ENCODE peak calls at places on chromosomes 4 and X, in seven cellular contexts. T is psoas muscle, O is astrocyte of the spinal cord, X is uterus, H is SK-N-SH, M is A549, F is ovary. D is an unnamed sample.

GRCh38 chrX:83916525-83916924 is 55.6 kb downstream of the CYLC1 start:
- DNase-seq in X (no peak), F (no peak), T (no peak), M (no peak), O (no peak), H (peak; percentile 22), D (peak; percentile 23)

GRCh38 chrX:112163916-112164315 is 81.3 kb upstream of the TRPC5 start:
- DNase-seq in H (no peak), M (no peak), O (peak; percentile 7), T (no peak), F (no peak), X (no peak), D (no peak)

GRCh38 chr4:2416564-2417195 is 1.8 kb downstream of the ZFYVE28 start:
- DNase-seq in M (no peak), T (no peak), O (peak; percentile 20), X (no peak), H (peak; percentile 63), F (no peak), D (no peak)

GRCh38 chr4:129747756-129748155 is 651.8 kb downstream of the C4orf33 start:
- DNase-seq in M (no peak), H (no peak), O (no peak), X (no peak), F (no peak), T (no peak), D (no peak)

GRCh38 chr4:4781936-4782754 is 77.3 kb upstream of the MSX1 start:
- DNase-seq in X (no peak), M (no peak), T (no peak), H (peak; percentile 41), O (peak; percentile 24), F (peak; percentile 50), D (peak; percentile 75)

GRCh38 chr4:73589261-73589847 is 30.9 kb downstream of the RASSF6 start:
- DNase-seq in F (no peak), T (no peak), X (no peak), H (no peak), M (no peak), O (peak; percentile 76), D (peak; percentile 92)

GRCh38 chrX:11304829-11305228 is 11.6 kb downstream of the AMELX start:
- DNase-seq in M (no peak), O (no peak), H (no peak), X (no peak), F (no peak), T (no peak), D (no peak)

GRCh38 chrX:22247169-22247568 is 25.5 kb upstream of the CBLL2 start:
- DNase-seq in O (peak; percentile 24), T (no peak), X (no peak), H (no peak), M (no peak), F (no peak), D (no peak)

GRCh38 chr4:150237110-150237852 is 159.0 kb downstream of the DCLK2 start:
- DNase-seq in O (peak; percentile 95), H (no peak), F (no peak), M (peak; percentile 46), X (no peak), T (no peak), D (peak; percentile 96)

GRCh38 chrX:12610079-12610478 is 181.1 kb upstream of the PRPS2 start:
- DNase-seq in F (no peak), X (no peak), T (no peak), O (peak; percentile 10), H (no peak), M (no peak), D (peak; percentile 34)

GRCh38 chr4:53854991-53855885 is 209.2 kb downstream of the CHIC2 start:
- DNase-seq in M (no peak), T (no peak), X (no peak), O (peak; percentile 40), H (no peak), F (no peak), D (peak; percentile 87)

GRCh38 chrX:140766024-140766611 is 56.6 kb downstream of the LINC00632 start:
- DNase-seq in F (peak; percentile 36), O (peak; percentile 74), M (no peak), T (peak; percentile 51), H (peak; percentile 61), X (peak; percentile 34), D (peak; percentile 80)

GRCh38 chr4:126647756-126648396 is 984.9 kb upstream of the INTU start:
- DNase-seq in T (no peak), H (no peak), O (peak; percentile 65), M (no peak), F (no peak), X (no peak), D (peak; percentile 9)

GRCh38 chr4:72067051-72067450 is 35.3 kb downstream of the NPFFR2 start:
- DNase-seq in H (no peak), M (no peak), X (no peak), F (no peak), T (peak; percentile 28), O (no peak), D (no peak)

GRCh38 chr4:1852904-1853623 is 2.9 kb downstream of the LETM1 start:
- DNase-seq in T (no peak), F (no peak), H (no peak), M (no peak), X (no peak), O (no peak), D (no peak)

GRCh38 chr4:78945638-78946179 is 6.5 kb upstream of the PAQR3 start:
- DNase-seq in O (no peak), M (no peak), H (no peak), T (no peak), X (no peak), F (no peak), D (no peak)

GRCh38 chr4:1198070-1198844 is 25.9 kb upstream of the SPON2 start:
- DNase-seq in H (peak; percentile 17), O (no peak), T (no peak), F (no peak), M (no peak), X (peak; percentile 77), D (peak; percentile 90)

GRCh38 chr4:148776944-148777343 is 334.7 kb upstream of the NR3C2 start:
- DNase-seq in T (no peak), H (no peak), M (no peak), X (no peak), O (peak; percentile 64), F (no peak), D (no peak)

DNA sequence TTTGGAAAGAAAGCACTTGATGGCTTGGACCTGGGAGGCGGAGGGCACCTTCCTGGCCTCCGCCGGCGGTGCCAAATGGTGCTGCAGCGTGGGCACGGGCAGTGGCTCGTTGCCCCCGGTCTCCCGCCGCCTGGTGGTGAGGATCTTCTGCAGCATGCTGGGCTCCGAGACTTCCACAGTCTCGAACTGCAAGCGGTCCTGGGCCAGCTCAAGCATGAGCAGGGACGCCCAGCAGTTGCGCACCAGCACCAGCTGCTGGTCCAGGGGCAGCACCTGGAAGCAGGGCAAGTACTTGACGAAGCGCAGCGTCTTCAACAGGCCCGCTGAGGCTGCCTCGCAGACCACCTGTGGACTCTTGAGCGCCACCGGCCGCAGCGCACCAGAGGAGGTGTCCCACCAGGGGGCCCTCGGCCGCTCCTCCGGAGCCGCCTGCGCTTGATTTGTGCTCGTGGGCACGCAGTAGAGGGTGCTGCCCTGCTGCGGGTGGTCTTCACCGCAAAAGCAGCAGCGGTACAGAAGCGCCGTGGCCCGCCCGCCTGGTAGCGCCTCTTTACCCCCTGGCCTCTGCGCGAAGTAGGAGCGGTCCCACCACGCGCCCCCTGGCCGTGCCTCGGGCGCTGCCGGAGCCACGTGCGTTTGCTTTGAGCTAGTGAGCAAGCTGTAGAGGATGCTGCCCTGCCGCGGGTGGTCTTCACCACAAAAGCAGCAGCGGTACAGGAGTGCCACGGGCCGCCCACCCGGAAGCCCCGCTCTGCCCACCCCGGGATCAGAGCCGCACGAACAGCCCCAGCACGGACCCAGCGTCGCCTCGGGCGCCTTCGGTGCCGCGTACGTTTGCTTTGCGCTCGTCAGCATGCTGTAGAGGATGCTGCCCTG is 689 bp downstream of the NR0B1 start:
- DNase-seq in T (peak; percentile 48), H (peak; percentile 26), X (no peak), O (peak; percentile 13), F (peak; percentile 57), M (peak; percentile 46), D (peak; percentile 15)
- H3K4me3 ChIP-seq in T (peak overlapping the region; percentile 11), H (peak overlapping the region; percentile 46), X (peak overlapping the region; percentile 16), O (no peak overlapping the region), F (peak overlapping the region; percentile 18), M (peak overlapping the region; percentile 83), D (peak overlapping the region; percentile 24)

DNA sequence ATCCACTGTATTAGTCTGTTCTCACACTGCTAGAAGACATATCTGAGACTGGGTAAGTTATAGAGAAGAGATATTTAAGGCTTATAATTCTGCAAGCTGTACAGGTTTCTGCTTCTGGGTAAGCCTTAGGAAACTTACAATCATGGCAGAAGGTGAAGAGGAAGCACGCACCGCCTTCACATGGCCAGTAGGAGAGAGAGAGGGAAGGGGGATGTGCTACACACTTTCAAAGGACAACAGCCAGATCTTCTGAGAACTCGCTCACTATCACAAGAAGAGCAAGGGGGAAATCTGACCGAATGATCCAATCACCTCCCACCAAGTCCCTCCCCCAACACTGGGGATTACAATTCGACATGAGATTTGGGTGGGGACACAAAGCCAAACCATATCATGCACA is 13.0 kb downstream of the FRYL start:
- DNase-seq in M (no peak), H (no peak), T (no peak), O (no peak), F (no peak), X (no peak), D (no peak)
- TF ChIP-seq CTCF in M (no peak), H (peak; percentile 27), T (no peak), O (peak; percentile 19), F (no peak), X (no peak), D (peak; percentile 19)

DNA sequence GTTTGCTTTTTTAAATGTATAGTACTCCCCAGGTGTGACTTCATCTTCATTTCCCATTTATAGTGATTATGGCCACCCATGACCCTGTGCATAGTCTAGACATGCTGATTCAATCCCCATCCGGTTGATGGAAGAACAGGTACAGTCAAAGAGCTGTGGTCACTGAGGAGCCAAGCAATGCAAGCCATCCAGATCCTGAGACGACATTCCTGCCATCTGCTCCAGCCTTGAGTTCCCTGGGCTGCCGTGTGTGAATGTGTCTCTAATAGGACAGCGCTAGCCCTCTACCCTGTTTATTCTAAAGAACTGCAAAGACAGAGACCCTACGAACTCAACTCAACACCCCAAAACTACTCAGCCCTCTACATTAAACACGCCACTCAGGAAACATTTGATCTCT is 1.7 kb downstream of the KCNIP4 start:
- DNase-seq in X (no peak), M (no peak), T (no peak), O (no peak), F (no peak), H (no peak), D (no peak)
- H3K4me3 ChIP-seq in X (no peak overlapping the region), M (no peak overlapping the region), T (no peak overlapping the region), O (no peak overlapping the region), F (no peak overlapping the region), H (no peak overlapping the region), D (no peak overlapping the region)

DNA sequence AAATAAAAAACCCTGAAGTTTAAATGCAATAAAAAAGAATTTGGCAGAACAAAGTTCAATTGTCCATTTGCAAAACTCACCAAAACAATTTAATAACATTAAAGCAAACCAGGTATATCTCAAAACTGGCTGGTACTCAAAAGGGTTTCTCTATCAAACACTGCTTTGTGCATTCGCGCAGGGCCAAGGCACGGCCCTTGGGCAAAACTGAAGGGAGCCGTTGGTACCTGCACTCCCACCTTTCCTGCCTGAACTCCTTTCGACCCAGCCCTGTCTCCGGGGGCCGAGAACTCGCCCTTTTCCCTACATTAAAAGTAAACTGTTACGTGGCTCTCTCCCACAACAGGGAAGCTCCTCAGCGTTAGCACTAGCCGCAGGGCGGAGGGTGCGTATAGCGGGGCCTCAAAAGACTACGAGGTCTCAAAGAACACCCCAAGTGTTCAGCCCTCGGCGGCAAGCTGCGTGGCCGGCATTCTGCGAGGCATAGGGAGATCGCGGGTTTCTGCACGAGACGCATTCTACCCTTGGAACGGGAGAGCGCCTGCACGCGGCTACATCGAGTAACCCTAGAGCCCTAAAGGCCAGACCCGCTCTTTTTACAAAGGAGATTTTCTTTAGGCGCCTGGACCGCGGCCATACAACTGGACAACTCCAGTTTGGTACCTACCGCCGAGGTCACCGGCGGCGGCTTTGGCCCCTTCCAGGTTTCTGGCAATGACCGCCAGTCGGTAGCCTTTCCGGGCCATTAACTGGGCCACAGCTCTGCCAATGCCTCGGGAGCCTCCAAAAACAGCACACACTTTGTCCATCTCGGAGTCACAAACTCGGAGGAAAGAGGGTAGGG is 552 bp downstream of the CBR4 start:
- DNase-seq in F (peak; percentile 80), H (no peak), T (peak; percentile 82), M (no peak), X (peak; percentile 67), O (peak; percentile 23), D (peak; percentile 65)
- TF ChIP-seq CTCF in F (no peak), H (peak; percentile 51), T (no peak), M (peak; percentile 29), X (no peak), O (peak; percentile 33), D (no peak)

D was measured in fibroblast of mammary gland.